ENCODE peak calls at places on chromosomes 11 and 22, in eight cellular contexts. U is uterus, D is HCT116, H is stomach, E is Peyer's patch, T is transverse colon, C is esophagus squamous epithelium, G is A549. J is an unnamed sample.

GRCh38 chr22:35102663-35103062 is 36.7 kb downstream of the ISX start:
- DNase-seq in U (no peak), D (no peak), H (no peak), E (peak), T (peak), C (no peak), G (peak), J (no peak)

GRCh38 chr11:69040581-69041260 is 8.0 kb upstream of the TPCN2 start:
- DNase-seq in U (no peak), D (no peak), H (no peak), E (no peak), T (no peak), C (no peak), G (no peak), J (no peak)

GRCh38 chr11:31856248-31856647 is 45.1 kb upstream of the PAX6 start:
- DNase-seq in U (no peak), D (no peak), H (no peak), E (no peak), T (no peak), C (no peak), G (no peak), J (no peak)

GRCh38 chr11:17930544-17931144 is 82.2 kb downstream of the SERGEF start:
- DNase-seq in U (no peak), D (no peak), H (no peak), E (no peak), T (no peak), C (no peak), G (no peak), J (no peak)

GRCh38 chr11:132719684-132720083 is 812.6 kb downstream of the OPCML start:
- DNase-seq in U (no peak), D (no peak), H (no peak), E (no peak), T (no peak), C (no peak), G (no peak), J (no peak)

GRCh38 chr22:38742176-38742942 is 13.4 kb downstream of the SUN2 start:
- DNase-seq in U (no peak), D (no peak), H (no peak), E (no peak), T (no peak), C (no peak), G (no peak), J (no peak)

GRCh38 chr11:47986219-47986618 is 5.9 kb downstream of the PTPRJ start:
- DNase-seq in U (no peak), D (no peak), H (no peak), E (no peak), T (no peak), C (no peak), G (no peak), J (no peak)

GRCh38 chr11:25038131-25038530 is 541.3 kb downstream of the LUZP2 start:
- DNase-seq in U (no peak), D (no peak), H (no peak), E (no peak), T (no peak), C (no peak), G (no peak), J (no peak)

GRCh38 chr22:44733426-44734106 is 18.8 kb upstream of the ARHGAP8 start:
- DNase-seq in U (no peak), D (no peak), H (no peak), E (no peak), T (no peak), C (no peak), G (no peak), J (no peak)
- TF ChIP-seq POLR2A in U (no peak), D (no peak), H (no peak), E (no peak), T (no peak), C (no peak), G (no peak), J (no peak)

GRCh38 chr11:62709262-62710000 is 2.0 kb downstream of the GNG3 start:
- DNase-seq in U (peak), D (no peak), H (peak), E (peak), T (peak), C (peak), G (peak), J (peak)
- TF ChIP-seq POLR2A in U (peak), D (no peak), H (no peak), E (peak), T (peak), C (peak), G (no peak), J (peak)

DNA sequence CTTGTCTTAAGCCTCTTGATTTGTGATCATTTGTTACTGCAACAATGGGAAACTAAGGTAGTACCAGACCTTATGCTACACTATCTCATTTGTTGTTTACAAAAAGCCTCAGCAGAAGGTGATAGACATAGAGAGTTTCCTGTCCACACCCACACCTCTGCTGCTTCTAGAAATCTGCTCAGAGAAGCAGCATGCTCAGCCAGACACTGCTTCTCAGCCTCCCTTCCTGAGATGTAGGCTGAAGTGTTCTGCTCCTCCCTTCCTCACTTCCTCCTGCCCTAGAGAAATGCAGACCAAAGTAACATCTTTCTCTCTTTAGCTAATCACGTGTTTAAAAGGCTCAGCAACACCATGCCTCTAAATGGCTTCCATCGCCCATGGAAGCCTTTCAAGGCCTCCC is 88.4 kb downstream of the SLC1A2 start:
- DNase-seq in U (no peak), D (no peak), H (no peak), E (peak), T (no peak), C (no peak), G (no peak), J (no peak)
- TF ChIP-seq POLR2A in U (no peak), D (no peak), H (no peak), E (no peak), T (no peak), C (no peak), G (no peak), J (no peak)

GRCh38 chr22:50505276-50505775 is 2.2 kb downstream of the LMF2 start:
- DNase-seq in U (no peak), D (no peak), H (no peak), E (no peak), T (no peak), C (no peak), G (no peak), J (no peak)
- TF ChIP-seq POLR2A in U (no peak), D (no peak), H (no peak), E (no peak), T (no peak), C (no peak), G (no peak), J (no peak)

GRCh38 chr22:48706934-48707748 is 1120.5 kb downstream of the BRD1 start:
- DNase-seq in U (no peak), D (no peak), H (no peak), E (no peak), T (no peak), C (no peak), G (no peak), J (no peak)

GRCh38 chr22:48704335-48704734 is 1123.3 kb downstream of the BRD1 start:
- DNase-seq in U (no peak), D (no peak), H (no peak), E (no peak), T (no peak), C (no peak), G (no peak), J (no peak)

GRCh38 chr22:48703265-48703941 is 1124.3 kb downstream of the BRD1 start:
- DNase-seq in U (no peak), D (no peak), H (no peak), E (no peak), T (no peak), C (no peak), G (no peak), J (no peak)

GRCh38 chr22:48705917-48706605 is 1121.6 kb downstream of the BRD1 start:
- DNase-seq in U (no peak), D (no peak), H (no peak), E (no peak), T (no peak), C (no peak), G (no peak), J (no peak)

GRCh38 chr22:48705159-48705916 is 1122.3 kb downstream of the BRD1 start:
- DNase-seq in U (no peak), D (no peak), H (no peak), E (no peak), T (no peak), C (no peak), G (no peak), J (no peak)
- TF ChIP-seq POLR2A in U (no peak), D (no peak), H (no peak), E (no peak), T (no peak), C (no peak), G (no peak), J (no peak)

DNA sequence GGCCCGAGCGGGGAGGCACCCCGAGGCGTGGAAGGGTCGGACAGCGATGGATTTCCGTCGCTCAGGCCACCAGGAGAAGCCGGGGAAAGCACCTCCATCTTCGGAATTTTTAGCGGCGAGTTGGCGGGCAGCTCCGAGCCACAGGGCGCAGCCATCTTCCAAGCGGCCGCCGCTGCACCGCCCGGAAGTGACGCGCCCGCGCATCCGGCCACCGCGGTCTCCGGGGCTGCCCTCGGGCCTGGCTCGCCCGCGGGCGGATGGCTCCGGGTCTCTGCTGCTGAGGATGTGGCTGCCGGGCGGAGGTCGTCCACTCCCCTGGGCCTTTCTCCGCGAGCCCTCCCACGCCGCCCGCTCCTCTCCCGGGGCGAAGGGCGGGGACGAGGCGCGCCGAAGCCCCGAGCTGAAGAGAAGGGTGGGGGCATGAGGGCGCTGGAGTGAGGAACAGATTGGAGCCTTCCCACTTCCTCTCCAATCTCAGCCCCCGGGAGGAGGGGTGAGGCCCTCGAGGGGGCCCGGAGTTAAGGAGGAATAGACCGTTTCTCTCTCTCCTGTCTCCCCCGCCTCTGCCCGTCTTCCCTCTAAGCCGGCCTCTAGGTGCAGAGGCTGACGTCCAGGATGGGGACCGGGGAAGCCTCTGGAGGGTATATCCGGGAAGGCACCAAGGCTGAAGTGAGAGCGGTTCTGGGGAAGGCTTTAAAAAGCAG is at the start of gene MSANTD2:
- DNase-seq in U (peak), D (peak), H (peak), E (peak), T (peak), C (peak), G (peak), J (peak)
- TF ChIP-seq POLR2A in U (peak), D (peak), H (peak), E (peak), T (peak), C (peak), G (peak), J (peak)

DNA sequence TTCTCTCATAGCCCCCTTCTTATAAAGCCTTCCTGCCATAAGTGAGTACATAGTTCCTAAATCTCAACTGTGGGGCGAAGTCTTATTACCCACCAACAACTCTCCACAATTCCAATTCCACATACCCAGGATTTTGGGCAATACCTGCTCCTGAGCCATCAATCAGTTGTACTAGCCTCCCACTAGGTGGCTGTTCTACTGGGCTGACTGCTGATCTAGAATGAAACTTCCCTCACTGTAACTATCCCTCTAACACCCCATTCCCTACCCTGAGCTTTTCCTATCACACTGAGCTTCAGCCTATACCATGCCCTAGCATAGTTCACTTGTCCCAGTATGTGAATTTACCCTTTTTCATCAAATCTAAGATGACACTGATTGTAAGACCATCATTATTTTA is 52.5 kb downstream of the RRAS2 start:
- DNase-seq in U (no peak), D (no peak), H (no peak), E (no peak), T (no peak), C (no peak), G (no peak), J (no peak)
- TF ChIP-seq POLR2A in U (no peak), D (no peak), H (no peak), E (no peak), T (no peak), C (no peak), G (no peak), J (no peak)

DNA sequence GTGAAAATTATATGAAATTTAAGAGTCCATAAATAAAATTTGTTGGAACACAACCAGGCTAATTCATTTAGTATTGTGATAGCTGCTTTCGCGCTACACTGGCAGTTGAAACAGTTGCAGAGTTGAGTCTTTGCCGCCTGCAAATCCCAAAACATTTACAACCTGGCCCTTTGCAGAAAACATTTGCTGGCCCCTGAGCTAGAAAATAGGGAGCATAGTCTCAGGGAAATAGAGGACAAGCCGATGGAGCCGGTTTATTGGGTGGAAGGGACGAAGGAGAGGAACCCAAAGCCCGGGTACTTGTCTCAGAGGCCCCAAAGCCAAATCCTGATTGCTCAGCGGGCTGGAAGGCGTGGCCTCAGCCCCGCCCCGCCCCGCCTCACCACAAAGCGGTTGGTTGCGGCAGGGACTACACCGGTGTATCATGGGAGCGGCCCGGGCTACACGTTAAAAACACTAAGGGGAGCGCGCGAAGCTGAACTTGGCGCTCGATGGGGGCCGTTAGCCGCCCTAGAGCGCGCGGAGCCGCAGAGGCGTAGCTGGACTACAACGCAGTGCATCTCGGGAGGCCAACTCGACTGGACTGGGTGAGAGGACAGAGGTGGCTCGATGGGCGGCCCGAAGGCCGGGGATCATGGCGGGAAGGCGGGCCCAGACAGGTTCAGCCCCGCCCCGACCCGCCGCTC is 347 bp upstream of the SAC3D1 start:
- DNase-seq in U (peak), D (peak), H (peak), E (peak), T (peak), C (peak), G (peak), J (peak)
- TF ChIP-seq POLR2A in U (peak), D (peak), H (no peak), E (no peak), T (peak), C (peak), G (peak), J (no peak)

J was measured in ovary.